ENCODE peak calls at places on chromosomes 2 and 18, in four cellular contexts. X is GM12878, P is K562, S is HepG2. K is an unnamed sample. For H3K79me2, the result is how much of the 10 kb centered on the place peaks cover.

GRCh38 chr2:166805753-166806152 is 82.5 kb upstream of the XIRP2 start:
- DNase-seq in X (no peak), S (peak), P (no peak), K (no peak)

GRCh38 chr2:26640331-26640745 is 828 bp downstream of the CIB4 start:
- DNase-seq in X (no peak), P (peak), S (peak), K (peak)

GRCh38 chr2:66443977-66444855 is 9.3 kb downstream of the MEIS1 start:
- DNase-seq in S (no peak), X (no peak), P (no peak), K (no peak)

GRCh38 chr18:35673682-35674081 is 92.1 kb downstream of the GALNT1 start:
- DNase-seq in P (no peak), S (no peak), X (no peak), K (no peak)

GRCh38 chr2:241776336-241777166 is at the start of gene GAL3ST2:
- DNase-seq in S (no peak), X (no peak), P (no peak), K (peak)

GRCh38 chr2:102122909-102123308 is 19.6 kb upstream of the IL1R1 start:
- DNase-seq in P (no peak), X (no peak), S (no peak), K (no peak)

GRCh38 chr2:220785181-220785580 is 786.9 kb downstream of the EPHA4 start:
- DNase-seq in X (no peak), S (no peak), P (no peak), K (no peak)

GRCh38 chr2:30145826-30146336 is 926 bp upstream of the YPEL5 start:
- DNase-seq in X (no peak), P (no peak), S (no peak), K (no peak)

GRCh38 chr18:39838831-39839230 is 2116.2 kb upstream of the PIK3C3 start:
- DNase-seq in X (no peak), P (no peak), S (no peak), K (no peak)

GRCh38 chr18:59612461-59612860 is 84.8 kb downstream of the CCBE1 start:
- DNase-seq in S (no peak), X (no peak), P (no peak), K (no peak)

GRCh38 chr18:34697233-34697632 is 12.9 kb upstream of the DTNA start:
- DNase-seq in X (no peak), S (peak), P (no peak), K (no peak)

DNA sequence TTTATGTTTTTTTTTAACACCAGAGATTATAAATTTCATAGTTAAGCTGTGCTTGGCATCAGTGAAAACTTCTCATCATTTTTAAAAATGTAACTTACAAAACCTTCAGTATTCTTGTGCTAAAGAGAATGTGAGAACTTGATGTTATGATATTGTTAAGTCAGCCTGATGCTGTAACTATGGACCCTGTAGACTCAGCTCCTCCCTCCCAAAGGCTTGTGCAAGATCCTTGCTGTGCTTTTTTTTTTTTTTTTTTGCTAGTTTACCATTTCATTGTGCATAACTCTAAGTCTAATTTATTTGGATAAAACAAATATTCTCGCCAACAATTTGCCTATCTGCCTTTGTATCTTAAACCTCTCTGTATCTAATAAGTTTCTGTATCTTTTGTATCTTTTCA is 12.9 kb upstream of the TFPI start:
- DNase-seq in P (no peak), S (peak), X (no peak), K (no peak)
- H3K79me2 ChIP-seq in P (under half), S (under half), X (under half), K (under half)

DNA sequence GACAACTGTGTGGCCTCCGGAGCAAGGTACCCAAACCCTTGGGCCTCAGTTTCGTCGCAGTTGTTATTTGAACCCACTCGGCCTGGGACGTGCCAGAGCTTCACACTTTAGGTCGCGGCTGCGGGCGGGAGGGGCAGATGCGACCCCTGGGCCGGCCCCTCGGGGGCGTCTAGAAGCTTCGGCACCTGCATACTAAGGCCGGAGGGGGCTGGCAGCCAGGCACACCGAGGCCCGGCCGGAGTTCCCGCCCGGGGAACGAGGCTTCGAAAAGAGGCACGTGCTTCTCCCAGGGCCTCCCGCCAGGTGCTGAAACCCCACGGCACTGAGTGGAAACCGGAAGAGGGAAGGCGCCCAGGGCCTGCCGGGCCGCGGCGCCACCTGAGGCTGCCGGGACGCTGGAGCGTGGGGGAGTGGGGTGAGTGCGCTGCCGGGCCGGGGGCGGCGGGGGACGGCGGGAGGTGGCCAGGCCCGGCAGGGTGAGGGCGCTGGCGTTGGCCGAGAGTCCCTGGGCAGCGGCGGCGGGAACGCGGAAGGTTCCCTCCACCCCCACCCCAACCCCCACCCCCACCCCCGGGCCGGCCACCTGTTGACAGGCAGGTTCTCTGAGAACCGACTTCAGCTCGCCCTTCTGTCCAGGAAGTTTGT is 8.9 kb downstream of the OTX1 start:
- DNase-seq in P (no peak), S (no peak), X (no peak), K (peak)
- TF ChIP-seq GABPA in P (no peak), S (no peak), X (no peak), K (no peak)

DNA sequence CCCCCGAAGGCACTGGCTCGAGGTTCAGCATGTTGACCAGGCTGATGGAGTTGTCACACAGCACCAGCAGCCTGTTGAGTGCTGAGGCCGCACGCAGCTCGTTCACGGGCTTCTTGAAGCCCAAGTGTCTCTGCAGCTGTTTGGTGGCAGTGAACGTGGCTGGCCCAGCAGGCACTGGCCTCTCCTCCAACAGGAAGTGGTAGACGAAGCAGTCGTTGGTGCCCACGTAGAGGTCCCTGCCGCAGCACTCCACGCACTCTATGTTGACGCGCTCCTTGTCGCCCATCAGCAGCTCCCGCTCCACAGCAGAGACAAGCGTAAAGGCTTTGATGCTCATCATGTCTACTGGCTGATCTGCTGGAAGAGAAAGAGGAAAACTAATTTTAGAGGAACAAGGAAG is 21.6 kb downstream of the TGFBRAP1 start:
- DNase-seq in X (no peak), P (no peak), S (no peak), K (no peak)
- H3K79me2 ChIP-seq in X (under half), P (under half), S (under half), K (under half)

GRCh38 chr18:25233582-25234362 is 118.2 kb downstream of the ZNF521 start:
- DNase-seq in S (no peak), X (no peak), P (no peak), K (no peak)
- TF ChIP-seq GABPA in S (no peak), X (no peak), P (no peak), K (no peak)

GRCh38 chr2:28445448-28446258 is 50.2 kb upstream of the PLB1 start:
- DNase-seq in X (no peak), S (no peak), P (peak), K (peak)
- H3K79me2 ChIP-seq in X (under half), S (under half), P (under half), K (under half)